ENCODE peak calls at places on chromosomes 11 and 22, in six cellular contexts. One of them, this sample, is unnamed.

GRCh38 chr22:23684561-23685031 is 6.2 kb upstream of the RGL4 start:
- DNase-seq in endothelial cell: no peak
- DNase-seq in cardiac fibroblast: no peak
- DNase-seq in choroid plexus epithelial cell: no peak
- DNase-seq in esophagus muscularis mucosa: no peak
- DNase-seq in psoas muscle: no peak
- DNase-seq in this sample: no peak

GRCh38 chr11:73200256-73200655 is 17.8 kb upstream of the P2RY2 start:
- DNase-seq in endothelial cell: no peak
- DNase-seq in cardiac fibroblast: no peak
- DNase-seq in choroid plexus epithelial cell: peak; percentile 66
- DNase-seq in esophagus muscularis mucosa: no peak
- DNase-seq in psoas muscle: peak; percentile 26
- DNase-seq in this sample: no peak

GRCh38 chr22:44584256-44584902 is 86.3 kb upstream of the RTL6 start:
- DNase-seq in endothelial cell: no peak
- DNase-seq in cardiac fibroblast: no peak
- DNase-seq in choroid plexus epithelial cell: no peak
- DNase-seq in esophagus muscularis mucosa: no peak
- DNase-seq in psoas muscle: peak; percentile 26
- DNase-seq in this sample: peak; percentile 60

GRCh38 chr11:57481915-57482781 is 21.8 kb downstream of the RTN4RL2 start:
- DNase-seq in endothelial cell: no peak
- DNase-seq in cardiac fibroblast: no peak
- DNase-seq in choroid plexus epithelial cell: no peak
- DNase-seq in esophagus muscularis mucosa: no peak
- DNase-seq in psoas muscle: no peak
- DNase-seq in this sample: no peak

GRCh38 chr11:10042699-10043098 is 251.3 kb downstream of the SBF2 start:
- DNase-seq in endothelial cell: no peak
- DNase-seq in cardiac fibroblast: no peak
- DNase-seq in choroid plexus epithelial cell: no peak
- DNase-seq in esophagus muscularis mucosa: no peak
- DNase-seq in psoas muscle: no peak
- DNase-seq in this sample: no peak

GRCh38 chr11:69447786-69448185 is 33.7 kb upstream of the LINC01488 start:
- DNase-seq in endothelial cell: no peak
- DNase-seq in cardiac fibroblast: no peak
- DNase-seq in choroid plexus epithelial cell: no peak
- DNase-seq in esophagus muscularis mucosa: no peak
- DNase-seq in psoas muscle: no peak
- DNase-seq in this sample: no peak

GRCh38 chr11:14259186-14259784 is 99.7 kb downstream of the RRAS2 start:
- DNase-seq in endothelial cell: no peak
- DNase-seq in cardiac fibroblast: no peak
- DNase-seq in choroid plexus epithelial cell: no peak
- DNase-seq in esophagus muscularis mucosa: peak; percentile 57
- DNase-seq in psoas muscle: no peak
- DNase-seq in this sample: no peak

GRCh38 chr11:75518771-75519653 is 6.7 kb downstream of the GDPD5 start:
- DNase-seq in endothelial cell: no peak
- DNase-seq in cardiac fibroblast: no peak
- DNase-seq in choroid plexus epithelial cell: no peak
- DNase-seq in esophagus muscularis mucosa: no peak
- DNase-seq in psoas muscle: no peak
- DNase-seq in this sample: no peak

GRCh38 chr22:39498368-39498767 is 3.7 kb upstream of the MIEF1 start:
- DNase-seq in endothelial cell: no peak
- DNase-seq in cardiac fibroblast: no peak
- DNase-seq in choroid plexus epithelial cell: no peak
- DNase-seq in esophagus muscularis mucosa: no peak
- DNase-seq in psoas muscle: no peak
- DNase-seq in this sample: no peak

GRCh38 chr22:48923165-48923875 is 904.4 kb downstream of the BRD1 start:
- DNase-seq in endothelial cell: no peak
- DNase-seq in cardiac fibroblast: no peak
- DNase-seq in choroid plexus epithelial cell: no peak
- DNase-seq in esophagus muscularis mucosa: peak; percentile 89
- DNase-seq in psoas muscle: no peak
- DNase-seq in this sample: peak; percentile 47

GRCh38 chr22:39622881-39623367 is 52.4 kb downstream of the CACNA1I start:
- DNase-seq in endothelial cell: peak; percentile 82
- DNase-seq in cardiac fibroblast: peak; percentile 35
- DNase-seq in choroid plexus epithelial cell: peak; percentile 45
- DNase-seq in esophagus muscularis mucosa: no peak
- DNase-seq in psoas muscle: peak; percentile 86
- DNase-seq in this sample: peak; percentile 83

GRCh38 chr11:119623682-119624081 is 105.3 kb downstream of the NECTIN1 start:
- DNase-seq in endothelial cell: no peak
- DNase-seq in cardiac fibroblast: no peak
- DNase-seq in choroid plexus epithelial cell: no peak
- DNase-seq in esophagus muscularis mucosa: no peak
- DNase-seq in psoas muscle: peak; percentile 26
- DNase-seq in this sample: no peak

GRCh38 chr11:8361664-8362210 is 98.1 kb upstream of the LMO1 start:
- DNase-seq in endothelial cell: no peak
- DNase-seq in cardiac fibroblast: no peak
- DNase-seq in choroid plexus epithelial cell: no peak
- DNase-seq in esophagus muscularis mucosa: no peak
- DNase-seq in psoas muscle: no peak
- DNase-seq in this sample: no peak

GRCh38 chr11:58446294-58446693 is 4.3 kb upstream of the OR5B12 start:
- DNase-seq in endothelial cell: no peak
- DNase-seq in cardiac fibroblast: no peak
- DNase-seq in choroid plexus epithelial cell: no peak
- DNase-seq in esophagus muscularis mucosa: no peak
- DNase-seq in psoas muscle: no peak
- DNase-seq in this sample: no peak

GRCh38 chr11:31958086-31958735 is 132.7 kb upstream of the RCN1 start:
- DNase-seq in endothelial cell: peak; percentile 84
- DNase-seq in cardiac fibroblast: peak; percentile 66
- DNase-seq in choroid plexus epithelial cell: peak; percentile 63
- DNase-seq in esophagus muscularis mucosa: no peak
- DNase-seq in psoas muscle: peak; percentile 77
- DNase-seq in this sample: peak; percentile 76

GRCh38 chr22:44538071-44538470 is 40.0 kb upstream of the RTL6 start:
- DNase-seq in endothelial cell: no peak
- DNase-seq in cardiac fibroblast: peak; percentile 43
- DNase-seq in choroid plexus epithelial cell: peak; percentile 23
- DNase-seq in esophagus muscularis mucosa: no peak
- DNase-seq in psoas muscle: no peak
- DNase-seq in this sample: no peak

GRCh38 chr22:40898850-40899357 is 37.0 kb upstream of the DNAJB7 start:
- DNase-seq in endothelial cell: no peak
- DNase-seq in cardiac fibroblast: peak; percentile 72
- DNase-seq in choroid plexus epithelial cell: peak; percentile 80
- DNase-seq in esophagus muscularis mucosa: no peak
- DNase-seq in psoas muscle: no peak
- DNase-seq in this sample: no peak

GRCh38 chr22:37999640-38000272 is 15.4 kb upstream of the SOX10 start:
- DNase-seq in endothelial cell: no peak
- DNase-seq in cardiac fibroblast: peak; percentile 63
- DNase-seq in choroid plexus epithelial cell: peak; percentile 53
- DNase-seq in esophagus muscularis mucosa: no peak
- DNase-seq in psoas muscle: peak; percentile 87
- DNase-seq in this sample: no peak

GRCh38 chr11:79046365-79046764 is 394.5 kb downstream of the TENM4 start:
- DNase-seq in endothelial cell: no peak
- DNase-seq in cardiac fibroblast: no peak
- DNase-seq in choroid plexus epithelial cell: no peak
- DNase-seq in esophagus muscularis mucosa: no peak
- DNase-seq in psoas muscle: no peak
- DNase-seq in this sample: no peak

GRCh38 chr11:86117706-86118050 is 48.8 kb upstream of the PICALM start:
- DNase-seq in endothelial cell: no peak
- DNase-seq in cardiac fibroblast: peak; percentile 24
- DNase-seq in choroid plexus epithelial cell: no peak
- DNase-seq in esophagus muscularis mucosa: no peak
- DNase-seq in psoas muscle: no peak
- DNase-seq in this sample: no peak

GRCh38 chr11:61133956-61134662 is 27.1 kb downstream of the VPS37C start:
- DNase-seq in endothelial cell: no peak
- DNase-seq in cardiac fibroblast: no peak
- DNase-seq in choroid plexus epithelial cell: no peak
- DNase-seq in esophagus muscularis mucosa: no peak
- DNase-seq in psoas muscle: no peak
- DNase-seq in this sample: no peak

GRCh38 chr11:46557684-46558151 is 36.1 kb downstream of the AMBRA1 start:
- DNase-seq in endothelial cell: no peak
- DNase-seq in cardiac fibroblast: peak; percentile 60
- DNase-seq in choroid plexus epithelial cell: peak; percentile 33
- DNase-seq in esophagus muscularis mucosa: no peak
- DNase-seq in psoas muscle: no peak
- DNase-seq in this sample: no peak

GRCh38 chr11:125129316-125129990 is 18.0 kb upstream of the TMEM218 start:
- DNase-seq in endothelial cell: no peak
- DNase-seq in cardiac fibroblast: no peak
- DNase-seq in choroid plexus epithelial cell: no peak
- DNase-seq in esophagus muscularis mucosa: peak; percentile 31
- DNase-seq in psoas muscle: no peak
- DNase-seq in this sample: no peak

GRCh38 chr11:95877288-95877687 is 46.6 kb downstream of the MTMR2 start:
- DNase-seq in endothelial cell: no peak
- DNase-seq in cardiac fibroblast: peak; percentile 99
- DNase-seq in choroid plexus epithelial cell: peak; percentile 99
- DNase-seq in esophagus muscularis mucosa: no peak
- DNase-seq in psoas muscle: no peak
- DNase-seq in this sample: no peak

GRCh38 chr11:133228406-133229330 is 303.6 kb downstream of the OPCML start:
- DNase-seq in endothelial cell: peak; percentile 17
- DNase-seq in cardiac fibroblast: no peak
- DNase-seq in choroid plexus epithelial cell: no peak
- DNase-seq in esophagus muscularis mucosa: no peak
- DNase-seq in psoas muscle: no peak
- DNase-seq in this sample: no peak

DNA sequence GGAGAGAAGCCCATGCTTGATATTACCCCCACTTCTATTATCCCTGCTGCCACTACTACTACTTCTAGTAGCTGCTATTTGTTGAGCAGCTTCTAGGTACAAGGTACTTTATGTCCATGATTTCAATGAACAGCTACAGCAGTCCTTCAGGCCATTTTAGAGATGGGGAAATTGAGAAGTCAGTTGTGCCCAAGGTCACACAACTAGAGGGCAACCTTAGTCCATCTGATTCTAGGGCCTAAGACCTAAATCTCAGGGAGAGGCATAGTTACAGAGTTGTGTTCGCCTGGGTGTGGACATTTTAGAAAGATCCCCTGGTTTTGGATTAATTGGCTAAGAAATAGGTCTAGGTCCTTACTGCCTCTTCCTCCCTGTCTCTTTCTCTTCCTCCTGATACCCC is 52.3 kb downstream of the MICAL2 start:
- DNase-seq in endothelial cell: no peak
- DNase-seq in cardiac fibroblast: no peak
- DNase-seq in choroid plexus epithelial cell: no peak
- DNase-seq in esophagus muscularis mucosa: no peak
- DNase-seq in psoas muscle: no peak
- DNase-seq in this sample: no peak
- TF ChIP-seq CTCF in endothelial cell: no peak
- TF ChIP-seq CTCF in cardiac fibroblast: no peak
- TF ChIP-seq CTCF in choroid plexus epithelial cell: no peak
- TF ChIP-seq CTCF in esophagus muscularis mucosa: no peak
- TF ChIP-seq CTCF in psoas muscle: no peak
- TF ChIP-seq CTCF in this sample: no peak

DNA sequence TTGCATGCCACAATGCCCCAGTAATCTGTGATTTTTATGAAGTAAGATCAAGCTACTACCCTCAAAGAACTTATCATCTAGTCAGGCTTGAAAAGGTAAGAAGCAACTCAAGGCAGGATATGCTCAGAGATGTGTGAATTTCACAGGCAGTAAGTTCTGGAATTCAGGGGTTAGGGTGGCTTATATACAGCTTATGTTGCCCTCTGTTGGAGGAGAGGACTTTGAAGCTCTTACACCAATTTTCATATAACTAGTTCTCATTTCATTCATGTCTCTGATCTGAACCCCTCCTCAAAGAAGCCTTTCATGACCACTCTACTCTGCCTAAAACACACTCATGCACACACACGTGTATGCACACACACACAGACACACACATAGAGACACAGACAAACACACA is 220.5 kb upstream of the ZBED5 start:
- DNase-seq in endothelial cell: no peak
- DNase-seq in cardiac fibroblast: peak; percentile 17
- DNase-seq in choroid plexus epithelial cell: peak; percentile 54
- DNase-seq in esophagus muscularis mucosa: no peak
- DNase-seq in psoas muscle: no peak
- DNase-seq in this sample: no peak
- TF ChIP-seq CTCF in endothelial cell: no peak
- TF ChIP-seq CTCF in cardiac fibroblast: no peak
- TF ChIP-seq CTCF in choroid plexus epithelial cell: peak; percentile 34
- TF ChIP-seq CTCF in esophagus muscularis mucosa: peak; percentile 13
- TF ChIP-seq CTCF in psoas muscle: no peak
- TF ChIP-seq CTCF in this sample: no peak

DNA sequence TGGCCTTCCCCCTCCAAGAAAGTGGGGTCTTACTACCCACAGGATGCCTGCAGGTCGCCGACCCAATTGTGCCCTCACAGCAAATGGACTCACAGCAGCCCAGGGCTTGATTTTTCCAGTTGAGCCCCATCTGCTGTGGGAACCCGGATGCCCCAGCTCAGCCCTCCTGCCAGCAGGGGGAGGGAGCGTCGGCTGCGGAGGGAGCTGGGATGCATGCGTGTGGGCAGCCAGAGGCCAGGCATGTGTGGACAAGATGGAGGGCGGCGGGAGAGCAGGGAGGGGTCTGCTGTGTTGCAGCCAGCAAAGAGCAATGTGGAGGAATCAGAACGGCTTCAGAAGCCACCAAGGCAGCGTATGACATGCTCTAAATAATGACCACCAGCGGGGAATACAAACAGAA is 41.0 kb upstream of the EIF3D start:
- DNase-seq in endothelial cell: peak; percentile 50
- DNase-seq in cardiac fibroblast: peak; percentile 29
- DNase-seq in choroid plexus epithelial cell: peak; percentile 55
- DNase-seq in esophagus muscularis mucosa: no peak
- DNase-seq in psoas muscle: no peak
- DNase-seq in this sample: no peak
- TF ChIP-seq CTCF in endothelial cell: peak; percentile 18
- TF ChIP-seq CTCF in cardiac fibroblast: peak; percentile 55
- TF ChIP-seq CTCF in choroid plexus epithelial cell: peak; percentile 66
- TF ChIP-seq CTCF in esophagus muscularis mucosa: peak; percentile 8
- TF ChIP-seq CTCF in psoas muscle: no peak
- TF ChIP-seq CTCF in this sample: peak; percentile 62

GRCh38 chr11:19326499-19326898 is 85.8 kb upstream of the E2F8 start:
- DNase-seq in endothelial cell: no peak
- DNase-seq in cardiac fibroblast: peak; percentile 61
- DNase-seq in choroid plexus epithelial cell: peak; percentile 63
- DNase-seq in esophagus muscularis mucosa: no peak
- DNase-seq in psoas muscle: no peak
- DNase-seq in this sample: no peak
- TF ChIP-seq CTCF in endothelial cell: no peak
- TF ChIP-seq CTCF in cardiac fibroblast: peak; percentile 43
- TF ChIP-seq CTCF in choroid plexus epithelial cell: peak; percentile 54
- TF ChIP-seq CTCF in esophagus muscularis mucosa: peak; percentile 13
- TF ChIP-seq CTCF in psoas muscle: no peak
- TF ChIP-seq CTCF in this sample: peak; percentile 54